ENCODE peak calls at places on chromosome 13, in seven cellular contexts. X is posterior cingulate gyrus, N is SK-N-MC, V is fibroblast of lung, B is pancreas, Q is NCI-H345, M is GM19239. T is an unnamed sample.

GRCh38 chr13:84076280-84076679 is 194.0 kb upstream of the SLITRK1 start:
- DNase-seq in X (no peak), B (no peak), Q (no peak), V (no peak), N (no peak), M (no peak), T (no peak)

GRCh38 chr13:73602295-73602694 is 531.9 kb downstream of the KLF12 start:
- DNase-seq in B (no peak), X (no peak), Q (no peak), N (no peak), M (no peak), V (peak; percentile 49), T (no peak)

GRCh38 chr13:27174766-27175455 is 3.3 kb upstream of the USP12 start:
- DNase-seq in Q (no peak), V (no peak), B (no peak), M (no peak), X (no peak), N (peak; percentile 59), T (peak; percentile 91)

GRCh38 chr13:29844441-29844840 is 6.0 kb downstream of the UBL3 start:
- DNase-seq in Q (no peak), M (no peak), V (peak; percentile 78), B (no peak), N (no peak), X (no peak), T (no peak)

GRCh38 chr13:46369506-46370268 is 17.4 kb downstream of the RUBCNL start:
- DNase-seq in X (no peak), V (peak; percentile 79), B (no peak), M (no peak), Q (no peak), N (no peak), T (peak; percentile 77)

GRCh38 chr13:44438234-44438579 is 64.6 kb downstream of the SERP2 start:
- DNase-seq in M (no peak), B (no peak), N (no peak), X (no peak), V (no peak), Q (no peak), T (no peak)

GRCh38 chr13:113664751-113665581 is 2.1 kb upstream of the GRK1 start:
- DNase-seq in X (no peak), V (no peak), B (peak; percentile 22), Q (no peak), N (no peak), M (no peak), T (no peak)

GRCh38 chr13:38564751-38565150 is 122.1 kb upstream of the FREM2 start:
- DNase-seq in X (no peak), M (no peak), Q (no peak), B (no peak), N (no peak), V (peak; percentile 1), T (no peak)

GRCh38 chr13:41643502-41643901 is 186.2 kb downstream of the RGCC start:
- DNase-seq in N (no peak), X (no peak), B (no peak), V (no peak), M (no peak), Q (no peak), T (no peak)